ENCODE peak calls at places on chromosomes 1 and 21, in eight cellular contexts. M, N, B, Q, Z, S, H and C are unnamed samples.

GRCh38 chr1:44008259-44008658 is 16.9 kb downstream of the CCDC24 start:
- DNase-seq in S (no peak), Z (no peak), N (no peak), B (no peak), Q (no peak), H (no peak), M (no peak), C (no peak)

GRCh38 chr1:202143768-202144509 is 598 bp downstream of the ARL8A start:
- DNase-seq in H (no peak), Q (peak; percentile 37), B (no peak), N (peak; percentile 75), M (peak; percentile 59), S (peak; percentile 72), Z (peak; percentile 33), C (peak; percentile 33)

GRCh38 chr1:8419172-8419571 is 101.3 kb downstream of the SLC45A1 start:
- DNase-seq in Z (no peak), B (no peak), Q (no peak), S (no peak), M (no peak), H (no peak), N (no peak), C (no peak)

GRCh38 chr1:105485207-105485606 is 1571.3 kb upstream of the PRMT6 start:
- DNase-seq in B (no peak), M (no peak), H (peak; percentile 17), N (no peak), S (no peak), Z (no peak), Q (no peak), C (no peak)

GRCh38 chr1:36573445-36573844 is 90.7 kb upstream of the CSF3R start:
- DNase-seq in S (peak; percentile 17), M (peak; percentile 15), N (no peak), Q (no peak), H (no peak), Z (no peak), B (no peak), C (no peak)

GRCh38 chr1:72567511-72567910 is 285.2 kb upstream of the NEGR1 start:
- DNase-seq in M (no peak), Z (no peak), H (no peak), N (no peak), Q (no peak), S (peak; percentile 33), B (no peak), C (peak; percentile 14)

GRCh38 chr1:39720094-39720999 is 18.3 kb upstream of the PPIE start:
- DNase-seq in N (no peak), M (no peak), Q (no peak), Z (peak; percentile 77), S (peak; percentile 81), H (peak; percentile 34), B (no peak), C (peak; percentile 81)

GRCh38 chr1:200374569-200375312 is 35.1 kb downstream of the ZNF281 start:
- DNase-seq in M (no peak), H (no peak), Q (no peak), S (no peak), N (no peak), Z (no peak), B (no peak), C (no peak)

GRCh38 chr21:43824250-43824882 is 35.0 kb downstream of the RRP1 start:
- DNase-seq in S (no peak), N (peak; percentile 48), H (peak; percentile 17), M (no peak), Q (no peak), B (no peak), Z (no peak), C (no peak)

GRCh38 chr1:45913183-45913924 is 109.9 kb downstream of the MAST2 start:
- DNase-seq in S (peak; percentile 63), M (no peak), B (no peak), Q (no peak), Z (no peak), H (peak; percentile 77), N (peak; percentile 72), C (no peak)

GRCh38 chr1:88802404-88802803 is 89.0 kb downstream of the GTF2B start:
- DNase-seq in B (no peak), N (no peak), H (no peak), M (no peak), S (no peak), Q (no peak), Z (no peak), C (no peak)

GRCh38 chr1:150365945-150366344 is 2.0 kb downstream of the RPRD2 start:
- DNase-seq in Q (no peak), M (no peak), H (no peak), B (no peak), Z (no peak), N (no peak), S (peak; percentile 42), C (no peak)

GRCh38 chr1:107450899-107451664 is 310.2 kb downstream of the NTNG1 start:
- DNase-seq in H (no peak), N (no peak), M (no peak), S (no peak), Z (no peak), Q (no peak), B (no peak), C (peak; percentile 53)

GRCh38 chr21:21373969-21374368 is 375.8 kb downstream of the NCAM2 start:
- DNase-seq in Q (no peak), B (no peak), S (peak; percentile 30), Z (no peak), N (no peak), H (no peak), M (no peak), C (no peak)